ENCODE peak calls at places on chromosomes 4 and X, in eight cellular contexts. One of them, this sample, is unnamed.

GRCh38 chr4:48331577-48332340 is 9.6 kb upstream of the SLAIN2 start:
- DNase-seq in GM12878: no peak
- DNase-seq in A549: no peak
- DNase-seq in SK-N-SH: no peak
- DNase-seq in K562: no peak
- DNase-seq in IMR-90: peak; percentile 66
- DNase-seq in HepG2: no peak
- DNase-seq in H1: no peak
- DNase-seq in this sample: no peak

GRCh38 chrX:39439910-39440733 is 638.9 kb downstream of the MID1IP1 start:
- DNase-seq in IMR-90: no peak
- DNase-seq in SK-N-SH: no peak
- DNase-seq in GM12878: peak; percentile 36
- DNase-seq in H1: no peak
- DNase-seq in K562: peak; percentile 45
- DNase-seq in A549: no peak
- DNase-seq in HepG2: no peak
- DNase-seq in this sample: no peak

GRCh38 chr4:31366041-31366440 is 645.9 kb downstream of the PCDH7 start:
- DNase-seq in H1: no peak
- DNase-seq in GM12878: no peak
- DNase-seq in A549: no peak
- DNase-seq in HepG2: no peak
- DNase-seq in IMR-90: peak; percentile 30
- DNase-seq in K562: no peak
- DNase-seq in SK-N-SH: no peak
- DNase-seq in this sample: no peak

GRCh38 chr4:174707277-174707676 is 121.8 kb downstream of the GLRA3 start:
- DNase-seq in K562: peak; percentile 33
- DNase-seq in IMR-90: no peak
- DNase-seq in HepG2: no peak
- DNase-seq in SK-N-SH: no peak
- DNase-seq in H1: no peak
- DNase-seq in A549: no peak
- DNase-seq in GM12878: no peak
- DNase-seq in this sample: no peak

GRCh38 chr4:81538712-81539432 is 67.2 kb upstream of the RASGEF1B start:
- DNase-seq in HepG2: no peak
- DNase-seq in A549: no peak
- DNase-seq in K562: no peak
- DNase-seq in GM12878: no peak
- DNase-seq in SK-N-SH: no peak
- DNase-seq in H1: no peak
- DNase-seq in IMR-90: no peak
- DNase-seq in this sample: no peak

GRCh38 chrX:110944323-110944761 is 148.7 kb upstream of the CHRDL1 start:
- DNase-seq in K562: no peak
- DNase-seq in SK-N-SH: peak; percentile 76
- DNase-seq in IMR-90: no peak
- DNase-seq in A549: no peak
- DNase-seq in GM12878: no peak
- DNase-seq in HepG2: no peak
- DNase-seq in H1: peak; percentile 48
- DNase-seq in this sample: peak; percentile 28

GRCh38 chr4:141933978-141934377 is 297.6 kb downstream of the IL15 start:
- DNase-seq in SK-N-SH: no peak
- DNase-seq in HepG2: no peak
- DNase-seq in IMR-90: peak; percentile 10
- DNase-seq in GM12878: no peak
- DNase-seq in H1: no peak
- DNase-seq in K562: no peak
- DNase-seq in A549: no peak
- DNase-seq in this sample: no peak

GRCh38 chrX:72271091-72271490 is 6.0 kb downstream of the RPS4X start:
- DNase-seq in IMR-90: no peak
- DNase-seq in HepG2: no peak
- DNase-seq in A549: no peak
- DNase-seq in K562: no peak
- DNase-seq in GM12878: no peak
- DNase-seq in H1: no peak
- DNase-seq in SK-N-SH: no peak
- DNase-seq in this sample: no peak

GRCh38 chr4:10981611-10982010 is 297.0 kb upstream of the CLNK start:
- DNase-seq in IMR-90: no peak
- DNase-seq in K562: no peak
- DNase-seq in HepG2: no peak
- DNase-seq in H1: no peak
- DNase-seq in A549: no peak
- DNase-seq in GM12878: no peak
- DNase-seq in SK-N-SH: no peak
- DNase-seq in this sample: no peak

GRCh38 chrX:110317079-110317819 is 636 bp downstream of the AMMECR1 start:
- DNase-seq in H1: peak; percentile 47
- DNase-seq in GM12878: no peak
- DNase-seq in SK-N-SH: peak; percentile 55
- DNase-seq in IMR-90: no peak
- DNase-seq in HepG2: no peak
- DNase-seq in A549: peak; percentile 28
- DNase-seq in K562: peak; percentile 41
- DNase-seq in this sample: peak; percentile 15

GRCh38 chr4:121594796-121595526 is 101.8 kb downstream of the ANXA5 start:
- DNase-seq in HepG2: no peak
- DNase-seq in IMR-90: peak; percentile 30
- DNase-seq in SK-N-SH: no peak
- DNase-seq in A549: no peak
- DNase-seq in H1: no peak
- DNase-seq in K562: no peak
- DNase-seq in GM12878: no peak
- DNase-seq in this sample: no peak
- TF ChIP-seq USF2 in HepG2: no peak
- TF ChIP-seq USF2 in IMR-90: no peak
- TF ChIP-seq USF2 in SK-N-SH: no peak
- TF ChIP-seq USF2 in A549: no peak
- TF ChIP-seq USF2 in H1: no peak
- TF ChIP-seq USF2 in K562: no peak
- TF ChIP-seq USF2 in GM12878: no peak
- TF ChIP-seq USF2 in this sample: no peak

DNA sequence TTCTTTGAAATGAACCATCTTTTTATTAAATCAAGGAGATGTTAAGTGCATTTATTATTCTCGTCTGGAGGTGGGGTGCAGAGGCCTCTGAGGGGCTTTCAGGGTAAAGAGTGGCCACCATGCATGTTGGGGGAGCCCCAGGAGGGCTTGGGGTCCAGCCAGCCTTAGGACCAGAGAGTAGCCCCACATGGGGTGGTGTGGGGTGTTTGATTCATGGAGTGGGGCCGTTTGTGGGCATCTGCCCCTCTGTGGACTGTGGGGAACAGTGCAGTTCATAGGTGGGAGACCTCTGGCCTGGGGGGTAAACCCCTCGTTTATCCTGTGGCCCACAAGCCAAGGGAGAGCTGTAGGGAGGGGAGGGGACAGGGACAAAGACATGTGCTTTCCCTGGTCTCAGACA is 26.9 kb downstream of the HTRA3 start:
- DNase-seq in A549: no peak
- DNase-seq in H1: no peak
- DNase-seq in K562: no peak
- DNase-seq in HepG2: no peak
- DNase-seq in SK-N-SH: no peak
- DNase-seq in GM12878: no peak
- DNase-seq in IMR-90: no peak
- DNase-seq in this sample: no peak
- TF ChIP-seq USF2 in A549: no peak
- TF ChIP-seq USF2 in H1: no peak
- TF ChIP-seq USF2 in K562: no peak
- TF ChIP-seq USF2 in HepG2: no peak
- TF ChIP-seq USF2 in SK-N-SH: no peak
- TF ChIP-seq USF2 in GM12878: no peak
- TF ChIP-seq USF2 in IMR-90: no peak
- TF ChIP-seq USF2 in this sample: no peak

GRCh38 chr4:143581331-143581961 is 67.9 kb downstream of the SMARCA5 start:
- DNase-seq in K562: no peak
- DNase-seq in GM12878: no peak
- DNase-seq in HepG2: no peak
- DNase-seq in A549: no peak
- DNase-seq in IMR-90: no peak
- DNase-seq in H1: no peak
- DNase-seq in SK-N-SH: no peak
- DNase-seq in this sample: peak; percentile 43
- TF ChIP-seq USF2 in K562: no peak
- TF ChIP-seq USF2 in GM12878: no peak
- TF ChIP-seq USF2 in HepG2: no peak
- TF ChIP-seq USF2 in A549: no peak
- TF ChIP-seq USF2 in IMR-90: no peak
- TF ChIP-seq USF2 in H1: no peak
- TF ChIP-seq USF2 in SK-N-SH: no peak
- TF ChIP-seq USF2 in this sample: no peak

DNA sequence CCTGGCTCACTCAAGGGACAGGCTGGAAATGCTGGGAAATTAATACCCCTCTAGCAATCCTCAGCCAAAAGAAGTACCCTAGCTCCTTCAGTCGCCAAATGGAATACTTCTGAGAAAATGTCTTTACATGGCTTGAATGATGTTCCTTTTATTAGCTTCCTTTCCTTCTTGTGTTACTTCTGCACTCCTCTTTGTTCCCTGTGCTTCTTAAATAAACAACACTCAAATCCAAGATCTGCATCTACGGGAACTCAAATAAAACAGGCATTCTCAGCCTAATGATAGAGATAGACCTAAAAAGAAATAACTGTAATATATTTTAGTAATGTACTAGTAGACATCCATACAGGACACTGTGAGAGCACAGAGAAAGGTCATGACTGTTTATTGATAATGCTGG is 36.0 kb downstream of the SPARCL1 start:
- DNase-seq in GM12878: no peak
- DNase-seq in H1: no peak
- DNase-seq in K562: no peak
- DNase-seq in HepG2: no peak
- DNase-seq in A549: no peak
- DNase-seq in SK-N-SH: no peak
- DNase-seq in IMR-90: no peak
- DNase-seq in this sample: no peak
- TF ChIP-seq USF2 in GM12878: no peak
- TF ChIP-seq USF2 in H1: no peak
- TF ChIP-seq USF2 in K562: no peak
- TF ChIP-seq USF2 in HepG2: no peak
- TF ChIP-seq USF2 in A549: no peak
- TF ChIP-seq USF2 in SK-N-SH: no peak
- TF ChIP-seq USF2 in IMR-90: no peak
- TF ChIP-seq USF2 in this sample: no peak

DNA sequence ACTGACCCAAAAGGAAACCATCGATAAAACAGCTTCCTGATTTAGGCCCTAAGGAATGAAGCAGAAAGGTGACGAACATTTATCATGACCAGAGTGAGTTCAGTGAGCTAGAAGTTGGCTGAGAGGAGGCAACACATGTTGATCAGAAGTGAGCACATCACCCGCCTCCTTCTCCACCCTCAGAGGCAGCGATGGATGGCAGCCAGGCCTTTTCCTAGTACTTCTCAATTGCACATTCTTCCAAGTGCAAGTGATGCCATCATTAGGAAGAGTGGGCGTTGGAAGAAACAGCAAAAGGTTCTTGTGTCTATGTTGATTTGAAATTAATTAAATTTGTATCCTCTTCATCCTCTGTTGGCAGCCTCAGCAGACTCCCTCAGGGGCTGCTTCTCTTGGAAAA is 51.7 kb downstream of the TMEM154 start:
- DNase-seq in K562: no peak
- DNase-seq in A549: no peak
- DNase-seq in H1: no peak
- DNase-seq in SK-N-SH: no peak
- DNase-seq in HepG2: no peak
- DNase-seq in IMR-90: no peak
- DNase-seq in GM12878: no peak
- DNase-seq in this sample: no peak
- TF ChIP-seq USF2 in K562: no peak
- TF ChIP-seq USF2 in A549: no peak
- TF ChIP-seq USF2 in H1: no peak
- TF ChIP-seq USF2 in SK-N-SH: no peak
- TF ChIP-seq USF2 in HepG2: no peak
- TF ChIP-seq USF2 in IMR-90: no peak
- TF ChIP-seq USF2 in GM12878: no peak
- TF ChIP-seq USF2 in this sample: no peak

DNA sequence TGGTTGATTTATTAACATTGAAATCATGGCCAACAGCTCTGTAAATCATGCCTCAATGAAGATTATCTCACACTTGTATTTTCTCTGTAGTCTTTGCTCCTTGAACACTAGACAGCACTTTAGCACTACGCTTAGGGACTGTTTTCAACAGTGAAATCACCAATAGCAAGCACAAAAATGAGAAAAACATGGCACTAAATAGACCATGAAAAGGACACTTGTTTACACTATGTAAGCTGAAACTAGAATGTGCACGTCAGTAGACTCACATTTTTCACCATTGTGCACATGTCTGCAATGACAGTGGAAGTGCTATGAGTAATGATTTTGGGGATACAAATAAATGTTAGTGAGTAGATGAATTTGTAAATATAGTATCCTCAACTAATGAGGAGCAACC is 3.1 kb downstream of the BMP2K start:
- DNase-seq in A549: no peak
- DNase-seq in SK-N-SH: no peak
- DNase-seq in IMR-90: peak; percentile 26
- DNase-seq in HepG2: no peak
- DNase-seq in K562: no peak
- DNase-seq in GM12878: no peak
- DNase-seq in H1: no peak
- DNase-seq in this sample: no peak
- TF ChIP-seq USF2 in A549: no peak
- TF ChIP-seq USF2 in SK-N-SH: no peak
- TF ChIP-seq USF2 in IMR-90: no peak
- TF ChIP-seq USF2 in HepG2: no peak
- TF ChIP-seq USF2 in K562: no peak
- TF ChIP-seq USF2 in GM12878: no peak
- TF ChIP-seq USF2 in H1: no peak
- TF ChIP-seq USF2 in this sample: no peak

DNA sequence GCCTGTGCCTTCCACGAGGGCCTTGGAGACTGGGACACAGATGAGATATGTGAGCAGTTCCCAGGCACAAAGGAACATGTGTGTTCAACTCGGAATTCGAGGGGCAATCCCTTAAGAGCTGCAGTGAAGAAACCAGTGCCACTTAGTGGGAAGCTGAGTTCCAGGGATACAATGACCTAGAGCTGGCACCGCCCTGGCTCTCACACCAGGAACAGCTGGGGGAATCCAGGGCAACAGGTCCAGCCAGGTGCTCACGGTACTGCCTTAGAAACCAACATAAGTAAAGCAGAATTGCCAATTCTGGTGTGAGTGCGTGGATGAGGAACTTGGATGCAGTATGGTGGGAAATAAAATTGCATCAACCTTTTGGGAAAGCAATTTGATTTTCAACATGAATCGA is 122.9 kb downstream of the AFAP1 start:
- DNase-seq in A549: no peak
- DNase-seq in GM12878: no peak
- DNase-seq in SK-N-SH: no peak
- DNase-seq in H1: no peak
- DNase-seq in HepG2: no peak
- DNase-seq in IMR-90: no peak
- DNase-seq in K562: no peak
- DNase-seq in this sample: no peak
- TF ChIP-seq USF2 in A549: no peak
- TF ChIP-seq USF2 in GM12878: no peak
- TF ChIP-seq USF2 in SK-N-SH: no peak
- TF ChIP-seq USF2 in H1: no peak
- TF ChIP-seq USF2 in HepG2: no peak
- TF ChIP-seq USF2 in IMR-90: no peak
- TF ChIP-seq USF2 in K562: no peak
- TF ChIP-seq USF2 in this sample: no peak

This sample was measured in WTC11.